ENCODE peak calls at places on chromosomes 16 and 17, in six cellular contexts. One of them, this sample, is unnamed.

GRCh38 chr16:83211711-83212110 is 584.9 kb downstream of the CDH13 start:
- DNase-seq in T-helper 2 cell: no peak
- DNase-seq in CD4-positive, alpha-beta T cell: no peak
- DNase-seq in cardiac fibroblast: no peak
- DNase-seq in lower leg skin: no peak
- DNase-seq in HFF-Myc: no peak
- DNase-seq in this sample: no peak

GRCh38 chr16:3020247-3020603 is at the start of gene TNFRSF12A:
- DNase-seq in cardiac fibroblast: peak
- DNase-seq in T-helper 2 cell: peak
- DNase-seq in lower leg skin: peak
- DNase-seq in CD4-positive, alpha-beta T cell: peak
- DNase-seq in HFF-Myc: peak
- DNase-seq in this sample: no peak

GRCh38 chr17:40121886-40122465 is at the start of gene MSL1:
- DNase-seq in T-helper 2 cell: peak
- DNase-seq in cardiac fibroblast: peak
- DNase-seq in HFF-Myc: no peak
- DNase-seq in CD4-positive, alpha-beta T cell: peak
- DNase-seq in lower leg skin: peak
- DNase-seq in this sample: peak

GRCh38 chr16:72355561-72355960 is 183.6 kb upstream of the PMFBP1 start:
- DNase-seq in lower leg skin: no peak
- DNase-seq in cardiac fibroblast: peak
- DNase-seq in HFF-Myc: no peak
- DNase-seq in T-helper 2 cell: no peak
- DNase-seq in CD4-positive, alpha-beta T cell: no peak
- DNase-seq in this sample: no peak

GRCh38 chr17:76529643-76530488 is 7.6 kb downstream of the CYGB start:
- DNase-seq in HFF-Myc: peak
- DNase-seq in cardiac fibroblast: peak
- DNase-seq in lower leg skin: peak
- DNase-seq in T-helper 2 cell: no peak
- DNase-seq in CD4-positive, alpha-beta T cell: no peak
- DNase-seq in this sample: no peak

GRCh38 chr17:11135819-11136218 is 105.2 kb upstream of the SHISA6 start:
- DNase-seq in cardiac fibroblast: no peak
- DNase-seq in lower leg skin: no peak
- DNase-seq in HFF-Myc: no peak
- DNase-seq in CD4-positive, alpha-beta T cell: no peak
- DNase-seq in T-helper 2 cell: no peak
- DNase-seq in this sample: no peak

GRCh38 chr16:30619207-30619606 is 9.0 kb upstream of the ZNF689 start:
- DNase-seq in CD4-positive, alpha-beta T cell: no peak
- DNase-seq in cardiac fibroblast: no peak
- DNase-seq in T-helper 2 cell: no peak
- DNase-seq in lower leg skin: no peak
- DNase-seq in HFF-Myc: no peak
- DNase-seq in this sample: no peak

GRCh38 chr16:23570992-23571632 is 13.6 kb downstream of the UBFD1 start:
- DNase-seq in lower leg skin: no peak
- DNase-seq in CD4-positive, alpha-beta T cell: no peak
- DNase-seq in cardiac fibroblast: no peak
- DNase-seq in T-helper 2 cell: no peak
- DNase-seq in HFF-Myc: no peak
- DNase-seq in this sample: no peak

GRCh38 chr17:45845376-45846185 is 900 bp downstream of the SPPL2C start:
- DNase-seq in cardiac fibroblast: no peak
- DNase-seq in T-helper 2 cell: no peak
- DNase-seq in CD4-positive, alpha-beta T cell: no peak
- DNase-seq in HFF-Myc: no peak
- DNase-seq in lower leg skin: no peak
- DNase-seq in this sample: no peak

GRCh38 chr16:85929259-85929704 is 30.3 kb downstream of the IRF8 start:
- DNase-seq in lower leg skin: no peak
- DNase-seq in cardiac fibroblast: no peak
- DNase-seq in T-helper 2 cell: no peak
- DNase-seq in HFF-Myc: no peak
- DNase-seq in CD4-positive, alpha-beta T cell: no peak
- DNase-seq in this sample: no peak

GRCh38 chr17:7219812-7220592 is at the start of the genes ACADVL and DLG4:
- DNase-seq in HFF-Myc: peak
- DNase-seq in CD4-positive, alpha-beta T cell: peak
- DNase-seq in cardiac fibroblast: peak
- DNase-seq in lower leg skin: peak
- DNase-seq in T-helper 2 cell: peak
- DNase-seq in this sample: peak